ENCODE peak calls at places on chromosomes 6 and 20, in six cellular contexts. F, K, I, T, X and P are unnamed samples.

GRCh38 chr20:10769700-10770099 is 95.9 kb upstream of the JAG1 start:
- DNase-seq in F (no peak), K (no peak), I (peak; percentile 15), T (no peak), X (no peak), P (no peak)

GRCh38 chr6:147564556-147564955 is 56.1 kb downstream of the SAMD5 start:
- DNase-seq in F (no peak), K (no peak), I (peak; percentile 67), T (no peak), X (no peak), P (no peak)

GRCh38 chr6:121867095-121867494 is 431.6 kb downstream of the GJA1 start:
- DNase-seq in F (no peak), K (no peak), I (no peak), T (no peak), X (no peak), P (no peak)

GRCh38 chr6:91141352-91141751 is 554.5 kb upstream of the MAP3K7 start:
- DNase-seq in F (no peak), K (no peak), I (no peak), T (no peak), X (no peak), P (no peak)

GRCh38 chr6:17159240-17159639 is 57.4 kb downstream of the STMND1 start:
- DNase-seq in F (no peak), K (no peak), I (peak; percentile 28), T (no peak), X (no peak), P (no peak)

GRCh38 chr20:59406446-59406845 is 106.0 kb downstream of the EDN3 start:
- DNase-seq in F (no peak), K (no peak), I (no peak), T (no peak), X (no peak), P (no peak)

GRCh38 chr6:89050697-89051096 is 29.9 kb upstream of the PNRC1 start:
- DNase-seq in F (no peak), K (no peak), I (no peak), T (no peak), X (no peak), P (no peak)

GRCh38 chr6:53879608-53880007 is 84.8 kb downstream of the LRRC1 start:
- DNase-seq in F (no peak), K (no peak), I (no peak), T (no peak), X (no peak), P (no peak)

GRCh38 chr6:161835426-161836029 is 561.7 kb upstream of the AGPAT4 start:
- DNase-seq in F (peak; percentile 35), K (no peak), I (no peak), T (no peak), X (no peak), P (no peak)

GRCh38 chr6:112289039-112289566 is 34.7 kb upstream of the LAMA4 start:
- DNase-seq in F (no peak), K (no peak), I (peak; percentile 92), T (no peak), X (no peak), P (no peak)

GRCh38 chr6:10393544-10394225 is 21.2 kb downstream of the TFAP2A start:
- DNase-seq in F (peak; percentile 44), K (no peak), I (no peak), T (no peak), X (no peak), P (no peak)

GRCh38 chr6:40879169-40879568 is 159.9 kb downstream of the UNC5CL start:
- DNase-seq in F (no peak), K (no peak), I (no peak), T (no peak), X (no peak), P (no peak)

GRCh38 chr6:105077592-105078463 is 102.0 kb downstream of the POPDC3 start:
- DNase-seq in F (peak; percentile 62), K (peak; percentile 27), I (peak; percentile 84), T (no peak), X (peak; percentile 12), P (peak; percentile 8)

GRCh38 chr20:36093025-36093803 is 61.3 kb upstream of the EPB41L1 start:
- DNase-seq in F (peak; percentile 43), K (peak; percentile 80), I (peak; percentile 63), T (peak; percentile 74), X (no peak), P (no peak)

GRCh38 chr20:50318709-50319108 is 128.1 kb downstream of the CEBPB start:
- DNase-seq in F (no peak), K (no peak), I (no peak), T (no peak), X (no peak), P (no peak)

GRCh38 chr6:167793421-167793820 is 33.3 kb upstream of the AFDN start:
- DNase-seq in F (no peak), K (peak; percentile 1), I (no peak), T (no peak), X (no peak), P (peak; percentile 24)

GRCh38 chr6:41566961-41567360 is 20.8 kb downstream of the FOXP4 start:
- DNase-seq in F (no peak), K (no peak), I (no peak), T (no peak), X (no peak), P (no peak)

GRCh38 chr20:43755390-43755789 is 28.6 kb upstream of the GTSF1L start:
- DNase-seq in F (no peak), K (no peak), I (no peak), T (no peak), X (no peak), P (no peak)

GRCh38 chr6:53793318-53793975 is 1.4 kb upstream of the LRRC1 start:
- DNase-seq in F (peak; percentile 81), K (peak; percentile 88), I (peak; percentile 85), T (peak; percentile 69), X (peak; percentile 50), P (no peak)

GRCh38 chr6:2943564-2943955 is 27.8 kb downstream of the SERPINB6 start:
- DNase-seq in F (no peak), K (no peak), I (no peak), T (peak; percentile 18), X (no peak), P (no peak)

GRCh38 chr20:48002517-48002970 is 217.3 kb upstream of the SULF2 start:
- DNase-seq in F (no peak), K (no peak), I (no peak), T (no peak), X (no peak), P (no peak)

GRCh38 chr20:34473262-34473883 is 42.8 kb upstream of the DYNLRB1 start:
- DNase-seq in F (peak; percentile 10), K (peak; percentile 60), I (peak; percentile 58), T (no peak), X (no peak), P (no peak)

GRCh38 chr20:25587536-25587935 is 2.2 kb upstream of the NINL start:
- DNase-seq in F (no peak), K (no peak), I (no peak), T (no peak), X (no peak), P (no peak)

GRCh38 chr6:128070406-128070805 is 169.5 kb upstream of the THEMIS start:
- DNase-seq in F (no peak), K (no peak), I (peak; percentile 31), T (no peak), X (no peak), P (no peak)

GRCh38 chr6:154408906-154409500 is 52.4 kb upstream of the IPCEF1 start:
- DNase-seq in F (no peak), K (no peak), I (peak; percentile 30), T (no peak), X (no peak), P (peak; percentile 20)